ENCODE peak calls at places on chromosomes 16 and 17, in ten cellular contexts. S is stimulated activated CD8-positive, alpha-beta memory T cell treated with anti-CD3 and anti-CD28 coated beads, Interleukin-2, amount 100 ng/mL, for 1 hour; T is stimulated activated naive CD8-positive, alpha-beta T cell treated with anti-CD3 and anti-CD28 coated beads, Interleukin-15, Interleukin-2, amounts not matched to agents 100 U/mL and 50 U/mL, for 24 hours; V is stimulated activated CD4-positive, alpha-beta T cell treated with anti-CD3 and anti-CD28 coated beads, TNF-alpha, amount 100 ng/mL, for 24 hours; P is stimulated activated naive CD4-positive, alpha-beta T cell treated with Interleukin-2 at 50 U/mL for 16 hours; E is fibroblast of the aortic adventitia; R is posterior cingulate gyrus; L is esophagus squamous epithelium; X is GM23338; M is HFFc6. K is an unnamed sample.

GRCh38 chr16:53865492-53865863 is 161.5 kb downstream of the FTO start:
- DNase-seq in S (no peak), T (no peak), V (no peak), P (no peak), E (peak), R (no peak), L (no peak), X (peak), M (peak), K (peak)

GRCh38 chr16:57720142-57720575 is 15.4 kb upstream of the KATNB1 start:
- DNase-seq in S (no peak), T (peak), V (no peak), P (peak), E (peak), R (peak), L (no peak), X (peak), M (peak), K (peak)

GRCh38 chr17:59756236-59756818 is 48.9 kb downstream of the VMP1 start:
- DNase-seq in S (no peak), T (no peak), V (no peak), P (no peak), E (peak), R (no peak), L (no peak), X (no peak), M (peak), K (peak)

GRCh38 chr17:67639555-67639954 is 78.2 kb upstream of the NOL11 start:
- DNase-seq in S (no peak), T (no peak), V (no peak), P (no peak), E (no peak), R (no peak), L (no peak), X (no peak), M (no peak), K (no peak)

GRCh38 chr17:80034977-80035686 is 540 bp downstream of the TBC1D16 start:
- DNase-seq in S (no peak), T (peak), V (no peak), P (no peak), E (peak), R (peak), L (no peak), X (peak), M (peak), K (peak)

GRCh38 chr16:72203401-72203800 is 31.4 kb upstream of the PMFBP1 start:
- DNase-seq in S (no peak), T (peak), V (no peak), P (no peak), E (peak), R (no peak), L (no peak), X (no peak), M (peak), K (peak)

GRCh38 chr17:70060415-70060814 is 14.6 kb upstream of the KCNJ16 start:
- DNase-seq in S (no peak), T (no peak), V (no peak), P (no peak), E (peak), R (no peak), L (no peak), X (no peak), M (no peak), K (peak)

GRCh38 chr17:27545562-27546229 is 85.3 kb upstream of the LGALS9 start:
- DNase-seq in S (no peak), T (no peak), V (no peak), P (no peak), E (peak), R (no peak), L (no peak), X (no peak), M (no peak), K (no peak)

GRCh38 chr17:1593630-1593931 is 31.0 kb upstream of the PITPNA start:
- DNase-seq in S (no peak), T (no peak), V (no peak), P (no peak), E (no peak), R (no peak), L (no peak), X (no peak), M (no peak), K (no peak)

GRCh38 chr17:43830510-43831145 is 2.3 kb downstream of the MPP3 start:
- DNase-seq in S (no peak), T (peak), V (no peak), P (no peak), E (no peak), R (no peak), L (no peak), X (no peak), M (no peak), K (no peak)

GRCh38 chr16:23146877-23147601 is 2.2 kb downstream of the USP31 start:
- DNase-seq in S (no peak), T (no peak), V (no peak), P (no peak), E (no peak), R (no peak), L (no peak), X (no peak), M (no peak), K (no peak)

GRCh38 chr17:17417718-17418151 is 59.1 kb upstream of the MED9 start:
- DNase-seq in S (no peak), T (no peak), V (no peak), P (no peak), E (no peak), R (no peak), L (no peak), X (no peak), M (no peak), K (no peak)

GRCh38 chr17:80937501-80938356 is 53.9 kb upstream of the CHMP6 start:
- DNase-seq in S (no peak), T (no peak), V (no peak), P (no peak), E (peak), R (peak), L (no peak), X (no peak), M (no peak), K (no peak)

GRCh38 chr17:80146121-80147034 is 550 bp downstream of the EIF4A3 start:
- DNase-seq in S (no peak), T (no peak), V (no peak), P (no peak), E (peak), R (no peak), L (no peak), X (peak), M (no peak), K (peak)

GRCh38 chr17:8420041-8420934 is 15.4 kb upstream of the NDEL1 start:
- DNase-seq in S (no peak), T (no peak), V (no peak), P (no peak), E (peak), R (no peak), L (no peak), X (no peak), M (no peak), K (no peak)

GRCh38 chr16:929227-929669 is 41.5 kb downstream of the LMF1 start:
- DNase-seq in S (no peak), T (no peak), V (no peak), P (no peak), E (no peak), R (peak), L (no peak), X (peak), M (no peak), K (no peak)

GRCh38 chr17:73430848-73431247 is 119.0 kb upstream of the CDC42EP4 start:
- DNase-seq in S (no peak), T (no peak), V (no peak), P (no peak), E (peak), R (peak), L (no peak), X (no peak), M (no peak), K (no peak)

GRCh38 chr17:82923366-82924113 is 83.7 kb upstream of the ZNF750 start:
- DNase-seq in S (no peak), T (no peak), V (no peak), P (no peak), E (no peak), R (peak), L (no peak), X (no peak), M (no peak), K (no peak)

GRCh38 chr16:77971306-77972131 is 50.8 kb upstream of the CLEC3A start:
- DNase-seq in S (peak), T (peak), V (peak), P (peak), E (peak), R (peak), L (no peak), X (peak), M (peak), K (peak)

GRCh38 chr16:15650698-15651161 is 685 bp downstream of the NDE1 start:
- DNase-seq in S (peak), T (peak), V (no peak), P (peak), E (peak), R (no peak), L (no peak), X (peak), M (peak), K (peak)

GRCh38 chr16:70795513-70795912 is 5.4 kb downstream of the VAC14 start:
- DNase-seq in S (no peak), T (no peak), V (no peak), P (no peak), E (no peak), R (no peak), L (no peak), X (no peak), M (no peak), K (no peak)

GRCh38 chr16:75087040-75087979 is 29.3 kb downstream of the LDHD start:
- DNase-seq in S (no peak), T (no peak), V (no peak), P (no peak), E (peak), R (peak), L (no peak), X (no peak), M (no peak), K (peak)

GRCh38 chr16:1082952-1083675 is 10.6 kb downstream of the SSTR5 start:
- DNase-seq in S (no peak), T (no peak), V (no peak), P (no peak), E (no peak), R (no peak), L (no peak), X (no peak), M (no peak), K (no peak)

GRCh38 chr17:73394523-73395450 is 83.0 kb upstream of the CDC42EP4 start:
- DNase-seq in S (no peak), T (no peak), V (no peak), P (no peak), E (no peak), R (peak), L (no peak), X (no peak), M (no peak), K (no peak)

GRCh38 chr17:334974-335481 is 17.6 kb downstream of the RPH3AL start:
- DNase-seq in S (no peak), T (no peak), V (no peak), P (no peak), E (no peak), R (peak), L (no peak), X (no peak), M (no peak), K (no peak)

GRCh38 chr17:70102531-70102930 is 27.5 kb downstream of the KCNJ16 start:
- DNase-seq in S (no peak), T (no peak), V (no peak), P (no peak), E (no peak), R (no peak), L (no peak), X (no peak), M (no peak), K (no peak)

GRCh38 chr16:58815188-58815888 is 81.2 kb upstream of the GOT2 start:
- DNase-seq in S (no peak), T (no peak), V (no peak), P (no peak), E (no peak), R (no peak), L (no peak), X (no peak), M (no peak), K (no peak)

GRCh38 chr16:89142474-89143197 is 28.9 kb upstream of the CDH15 start:
- DNase-seq in S (no peak), T (no peak), V (no peak), P (no peak), E (no peak), R (no peak), L (no peak), X (no peak), M (no peak), K (no peak)

GRCh38 chr16:65959978-65960377 is 406.5 kb upstream of the CDH5 start:
- DNase-seq in S (no peak), T (no peak), V (no peak), P (no peak), E (peak), R (no peak), L (no peak), X (no peak), M (no peak), K (peak)

GRCh38 chr17:62800580-62800979 is 7.5 kb downstream of the MARCHF10 start:
- DNase-seq in S (no peak), T (no peak), V (no peak), P (no peak), E (no peak), R (no peak), L (no peak), X (peak), M (peak), K (no peak)

GRCh38 chr17:81018044-81018802 is 16.7 kb upstream of the BAIAP2 start:
- DNase-seq in S (no peak), T (peak), V (no peak), P (no peak), E (peak), R (peak), L (no peak), X (no peak), M (peak), K (peak)

GRCh38 chr17:74842599-74843351 is 16.9 kb downstream of the GRIN2C start:
- DNase-seq in S (no peak), T (peak), V (no peak), P (no peak), E (peak), R (peak), L (no peak), X (peak), M (peak), K (peak)

GRCh38 chr16:66250686-66251405 is 115.6 kb upstream of the CDH5 start:
- DNase-seq in S (no peak), T (no peak), V (no peak), P (no peak), E (peak), R (peak), L (no peak), X (peak), M (peak), K (peak)

GRCh38 chr17:42337442-42337841 is 49.1 kb downstream of the STAT5A start:
- DNase-seq in S (peak), T (peak), V (peak), P (peak), E (peak), R (no peak), L (no peak), X (no peak), M (no peak), K (no peak)

GRCh38 chr17:63698886-63699637 is 863 bp downstream of the LIMD2 start:
- DNase-seq in S (peak), T (peak), V (peak), P (peak), E (no peak), R (peak), L (peak), X (peak), M (no peak), K (peak)

GRCh38 chr16:53518550-53519416 is 15.8 kb upstream of the AKTIP start:
- DNase-seq in S (peak), T (peak), V (peak), P (peak), E (peak), R (no peak), L (peak), X (no peak), M (no peak), K (peak)

GRCh38 chr17:79909121-79909520 is 69.9 kb upstream of the CBX4 start:
- DNase-seq in S (no peak), T (no peak), V (no peak), P (no peak), E (no peak), R (peak), L (no peak), X (no peak), M (no peak), K (no peak)

GRCh38 chr17:5821813-5822212 is 237.5 kb upstream of the NLRP1 start:
- DNase-seq in S (no peak), T (no peak), V (no peak), P (no peak), E (no peak), R (peak), L (no peak), X (no peak), M (no peak), K (no peak)

GRCh38 chr16:57519796-57520360 is 16.5 kb downstream of the CCDC102A start:
- DNase-seq in S (peak), T (peak), V (peak), P (peak), E (peak), R (peak), L (no peak), X (peak), M (peak), K (peak)

GRCh38 chr17:45277992-45278391 is 16.1 kb upstream of the SPATA32 start:
- DNase-seq in S (no peak), T (no peak), V (no peak), P (no peak), E (peak), R (peak), L (no peak), X (no peak), M (no peak), K (peak)

K was measured in adipocyte.